ENCODE peak calls at places on chromosomes 13 and 19, in five cellular contexts. V, B, T, W and O are unnamed samples.

GRCh38 chr13:113142876-113143275 is 15.6 kb upstream of the PROZ start:
- DNase-seq in V (no peak), B (no peak), T (no peak), W (no peak), O (no peak)

GRCh38 chr13:60584976-60585375 is 188.0 kb downstream of the TDRD3 start:
- DNase-seq in V (no peak), B (no peak), T (no peak), W (no peak), O (no peak)

GRCh38 chr13:110263906-110264305 is 43.1 kb downstream of the COL4A1 start:
- DNase-seq in V (no peak), B (no peak), T (peak; percentile 70), W (no peak), O (no peak)

GRCh38 chr13:95352486-95352885 is 51.2 kb upstream of the ABCC4 start:
- DNase-seq in V (no peak), B (no peak), T (no peak), W (no peak), O (no peak)

GRCh38 chr13:26726684-26727083 is 33.9 kb downstream of the GPR12 start:
- DNase-seq in V (no peak), B (no peak), T (no peak), W (no peak), O (no peak)

GRCh38 chr19:42327381-42327780 is 1.9 kb downstream of the MEGF8 start:
- DNase-seq in V (no peak), B (no peak), T (no peak), W (no peak), O (no peak)

GRCh38 chr13:99426426-99426825 is 74.8 kb upstream of the TM9SF2 start:
- DNase-seq in V (no peak), B (no peak), T (no peak), W (no peak), O (no peak)

GRCh38 chr19:46732966-46733692 is 12.7 kb upstream of the FKRP start:
- DNase-seq in V (no peak), B (no peak), T (no peak), W (no peak), O (no peak)

GRCh38 chr13:99926014-99926731 is 45.4 kb downstream of the ZIC5 start:
- DNase-seq in V (no peak), B (peak; percentile 38), T (no peak), W (no peak), O (no peak)

GRCh38 chr19:33303791-33304759 is 1.7 kb upstream of the CEBPA start:
- DNase-seq in V (no peak), B (no peak), T (no peak), W (peak; percentile 20), O (no peak)

GRCh38 chr19:11530432-11530831 is 1.5 kb upstream of the ECSIT start:
- DNase-seq in V (no peak), B (peak; percentile 89), T (peak; percentile 79), W (peak; percentile 67), O (no peak)

GRCh38 chr19:31085125-31085524 is 264.1 kb downstream of the TSHZ3 start:
- DNase-seq in V (no peak), B (no peak), T (no peak), W (no peak), O (no peak)

GRCh38 chr19:38580080-38580479 is 37.7 kb downstream of the MAP4K1 start:
- DNase-seq in V (no peak), B (peak; percentile 11), T (no peak), W (no peak), O (no peak)

GRCh38 chr19:24166055-24166454 is 79.1 kb downstream of the ZNF254 start:
- DNase-seq in V (no peak), B (no peak), T (no peak), W (no peak), O (no peak)

GRCh38 chr13:51912511-51913225 is 50.9 kb downstream of the CCDC70 start:
- DNase-seq in V (no peak), B (no peak), T (no peak), W (no peak), O (no peak)

GRCh38 chr19:35266904-35267817 is 1.6 kb upstream of the USF2 start:
- DNase-seq in V (no peak), B (peak; percentile 68), T (peak; percentile 68), W (peak; percentile 41), O (no peak)

GRCh38 chr13:85896516-85897450 is 97.6 kb upstream of the SLITRK6 start:
- DNase-seq in V (no peak), B (peak; percentile 21), T (no peak), W (no peak), O (no peak)

GRCh38 chr19:49552749-49553148 is 24.9 kb downstream of the RCN3 start:
- DNase-seq in V (peak; percentile 59), B (no peak), T (no peak), W (no peak), O (peak; percentile 82)

GRCh38 chr13:33123066-33123940 is 107.1 kb downstream of the KL start:
- DNase-seq in V (no peak), B (no peak), T (no peak), W (no peak), O (no peak)

GRCh38 chr13:31207630-31208549 is 8.1 kb downstream of the B3GLCT start:
- DNase-seq in V (no peak), B (no peak), T (peak; percentile 65), W (no peak), O (no peak)

GRCh38 chr13:24717217-24717616 is 37.0 kb downstream of the ATP12A start:
- DNase-seq in V (no peak), B (no peak), T (no peak), W (no peak), O (no peak)

GRCh38 chr19:1855040-1855827 is 7.0 kb upstream of the REXO1 start:
- DNase-seq in V (peak; percentile 81), B (peak; percentile 99), T (no peak), W (peak; percentile 88), O (peak; percentile 77)

GRCh38 chr13:25169951-25170553 is 2.0 kb downstream of the AMER2 start:
- DNase-seq in V (no peak), B (peak; percentile 22), T (no peak), W (no peak), O (no peak)

GRCh38 chr13:48829536-48829935 is 146.2 kb upstream of the FNDC3A start:
- DNase-seq in V (no peak), B (no peak), T (no peak), W (no peak), O (no peak)

GRCh38 chr19:15292847-15293582 is 39.3 kb downstream of the BRD4 start:
- DNase-seq in V (no peak), B (no peak), T (no peak), W (no peak), O (peak; percentile 60)

GRCh38 chr19:36081894-36082293 is 27.2 kb downstream of the WDR62 start:
- DNase-seq in V (no peak), B (no peak), T (no peak), W (no peak), O (no peak)

GRCh38 chr19:18789883-18790565 is 1.1 kb downstream of the COMP start:
- DNase-seq in V (no peak), B (peak; percentile 69), T (no peak), W (no peak), O (no peak)

GRCh38 chr19:4916292-4917082 is 7.2 kb downstream of the UHRF1 start:
- DNase-seq in V (peak; percentile 44), B (no peak), T (no peak), W (no peak), O (peak; percentile 54)

GRCh38 chr19:4913996-4914735 is 4.9 kb downstream of the UHRF1 start:
- DNase-seq in V (no peak), B (no peak), T (no peak), W (no peak), O (peak; percentile 27)

GRCh38 chr19:4911314-4911713 is 2.0 kb downstream of the UHRF1 start:
- DNase-seq in V (no peak), B (no peak), T (no peak), W (no peak), O (no peak)

GRCh38 chr19:4911786-4912672 is 2.7 kb downstream of the UHRF1 start:
- DNase-seq in V (peak; percentile 73), B (peak; percentile 82), T (peak; percentile 57), W (peak; percentile 36), O (peak; percentile 79)

DNA sequence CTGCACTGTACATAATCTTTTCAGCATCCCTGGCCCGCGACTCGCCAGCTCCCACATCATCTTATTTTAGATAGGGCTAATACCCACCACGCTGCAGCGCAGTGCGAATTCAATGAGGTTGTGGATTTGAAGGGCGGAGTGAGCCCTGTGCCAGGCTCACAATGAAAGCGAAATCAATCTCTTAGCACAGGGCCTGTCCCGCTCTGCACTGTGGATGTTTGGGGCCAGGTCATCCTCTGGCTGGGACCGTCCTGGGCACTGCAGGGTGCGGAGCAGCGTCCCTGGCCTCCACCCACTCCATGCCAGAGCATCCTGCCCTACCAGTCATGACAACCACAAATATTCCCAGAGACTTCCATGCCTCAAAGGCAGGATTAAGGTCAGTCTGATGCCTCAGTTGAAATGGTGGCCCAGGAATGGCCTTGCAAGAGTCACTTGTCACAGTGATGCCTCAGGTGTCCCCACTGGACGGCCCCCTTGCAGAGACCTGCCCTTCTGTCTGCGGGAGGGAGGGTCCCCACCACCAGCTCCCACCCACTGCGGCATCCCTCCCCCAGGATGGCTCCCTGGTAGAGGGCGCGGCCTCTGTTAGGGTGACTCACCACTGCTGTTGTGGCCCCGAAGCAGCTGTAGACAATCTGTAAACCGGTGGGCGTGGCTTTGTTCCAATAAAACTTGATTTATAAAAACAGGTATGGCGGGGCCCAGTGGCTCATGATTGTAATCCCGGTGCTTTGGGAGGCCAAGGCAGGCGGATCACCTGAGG is 5.6 kb downstream of the UHRF1 start:
- DNase-seq in V (peak; percentile 56), B (no peak), T (no peak), W (peak; percentile 59), O (peak; percentile 62)
- H3K27ac ChIP-seq in V (peak overlapping the region; percentile 62), B (peak overlapping the region; percentile 66), T (no peak overlapping the region), W (peak overlapping the region; percentile 1), O (peak overlapping the region; percentile 81)

DNA sequence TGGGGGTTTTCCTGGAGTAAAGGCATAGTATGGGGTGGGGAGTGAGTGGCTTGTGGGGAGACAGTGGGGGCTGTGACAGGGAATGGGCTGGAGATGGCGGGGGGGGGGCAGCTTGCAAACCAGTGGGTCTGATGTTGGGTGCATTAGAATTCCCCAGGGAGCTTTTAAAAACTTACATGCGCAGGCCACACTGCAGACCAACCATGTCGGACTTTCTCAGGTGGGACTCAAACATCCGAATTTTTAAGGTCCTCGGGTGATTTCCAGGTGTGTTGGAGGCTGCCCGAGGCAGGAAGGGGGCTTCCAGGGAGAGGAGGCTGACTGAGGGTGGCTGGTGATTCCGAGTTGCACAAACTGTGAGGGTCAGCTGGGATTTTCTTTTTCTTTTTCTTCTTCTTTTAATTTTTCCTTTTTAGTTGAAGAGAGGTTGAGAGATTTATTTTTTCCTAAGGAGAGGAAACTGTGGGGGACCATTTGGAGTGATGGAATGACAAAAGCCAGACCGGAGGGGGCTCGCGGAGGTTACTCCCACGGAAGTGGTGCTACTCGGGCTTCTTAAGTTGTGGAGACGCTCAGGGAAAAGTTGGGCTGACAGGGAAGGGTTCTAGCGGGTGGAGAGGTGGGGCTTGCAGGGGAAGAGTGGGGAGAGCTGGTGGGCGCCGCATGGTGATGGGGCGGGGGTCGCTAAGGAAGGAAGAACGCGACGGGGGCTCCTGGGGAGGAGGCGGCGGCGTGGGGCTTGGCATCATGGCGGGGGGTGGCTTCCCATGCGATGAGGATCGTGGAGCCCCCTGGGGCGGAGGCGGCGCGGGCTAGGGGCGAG is 1.0 kb upstream of the CACNG8 start:
- DNase-seq in V (no peak), B (peak; percentile 83), T (no peak), W (no peak), O (no peak)
- H3K4me3 ChIP-seq in V (no peak overlapping the region), B (peak overlapping the region; percentile 64), T (no peak overlapping the region), W (no peak overlapping the region), O (no peak overlapping the region)

GRCh38 chr19:56403764-56404704 is at the start of gene ZNF583:
- DNase-seq in V (peak; percentile 94), B (peak; percentile 98), T (peak; percentile 97), W (peak; percentile 94), O (peak; percentile 93)
- H3K9me3 ChIP-seq in V (peaks cover 32% of the 10 kb centered on the region), B (peaks cover 31% of the 10 kb centered on the region), T (peaks cover 23% of the 10 kb centered on the region), W (peaks cover 59% of the 10 kb centered on the region), O (peaks cover 46% of the 10 kb centered on the region)

GRCh38 chr19:51803965-51804364 is 9.0 kb downstream of the FPR3 start:
- DNase-seq in V (no peak), B (no peak), T (no peak), W (no peak), O (no peak)
- H3K27ac ChIP-seq in V (no peak overlapping the region), B (peak overlapping the region; percentile 57), T (no peak overlapping the region), W (peak overlapping the region; percentile 32), O (no peak overlapping the region)